ENCODE peak calls at places on chromosomes 13 and 19, in seven cellular contexts. One of them, this sample, is unnamed.

GRCh38 chr19:52665047-52665446 is 26.9 kb upstream of the ZNF83 start:
- DNase-seq in lower leg skin: no peak
- DNase-seq in uterus: no peak
- DNase-seq in H1: no peak
- DNase-seq in breast epithelium: no peak
- DNase-seq in tibial nerve: no peak
- DNase-seq in transverse colon: no peak
- DNase-seq in this sample: no peak

GRCh38 chr13:26965976-26966375 is 205.4 kb upstream of the GPR12 start:
- DNase-seq in transverse colon: no peak
- DNase-seq in H1: no peak
- DNase-seq in uterus: peak
- DNase-seq in lower leg skin: no peak
- DNase-seq in tibial nerve: no peak
- DNase-seq in breast epithelium: no peak
- DNase-seq in this sample: peak

GRCh38 chr13:98842074-98842473 is 89.6 kb upstream of the SLC15A1 start:
- DNase-seq in transverse colon: no peak
- DNase-seq in breast epithelium: no peak
- DNase-seq in lower leg skin: no peak
- DNase-seq in tibial nerve: no peak
- DNase-seq in uterus: no peak
- DNase-seq in H1: no peak
- DNase-seq in this sample: no peak

GRCh38 chr13:97359181-97360057 is 74.5 kb upstream of the RAP2A start:
- DNase-seq in H1: no peak
- DNase-seq in lower leg skin: no peak
- DNase-seq in uterus: peak
- DNase-seq in tibial nerve: peak
- DNase-seq in breast epithelium: peak
- DNase-seq in transverse colon: peak
- DNase-seq in this sample: no peak

GRCh38 chr19:33345163-33345562 is 28.3 kb upstream of the CEBPG start:
- DNase-seq in breast epithelium: no peak
- DNase-seq in transverse colon: no peak
- DNase-seq in H1: no peak
- DNase-seq in uterus: no peak
- DNase-seq in lower leg skin: no peak
- DNase-seq in tibial nerve: no peak
- DNase-seq in this sample: no peak

GRCh38 chr19:17259118-17259780 is 5.3 kb downstream of the USHBP1 start:
- DNase-seq in uterus: no peak
- DNase-seq in breast epithelium: no peak
- DNase-seq in tibial nerve: no peak
- DNase-seq in H1: no peak
- DNase-seq in lower leg skin: no peak
- DNase-seq in transverse colon: no peak
- DNase-seq in this sample: no peak

GRCh38 chr13:66534561-66534960 is 695.6 kb downstream of the PCDH9 start:
- DNase-seq in uterus: no peak
- DNase-seq in tibial nerve: no peak
- DNase-seq in breast epithelium: no peak
- DNase-seq in transverse colon: no peak
- DNase-seq in H1: no peak
- DNase-seq in lower leg skin: no peak
- DNase-seq in this sample: no peak

GRCh38 chr13:110388141-110388943 is 81.3 kb downstream of the COL4A2 start:
- DNase-seq in tibial nerve: no peak
- DNase-seq in breast epithelium: peak
- DNase-seq in uterus: peak
- DNase-seq in H1: no peak
- DNase-seq in lower leg skin: peak
- DNase-seq in transverse colon: peak
- DNase-seq in this sample: no peak

GRCh38 chr13:21813844-21814243 is 143.0 kb downstream of the FGF9 start:
- DNase-seq in breast epithelium: no peak
- DNase-seq in transverse colon: no peak
- DNase-seq in tibial nerve: no peak
- DNase-seq in uterus: no peak
- DNase-seq in lower leg skin: no peak
- DNase-seq in H1: no peak
- DNase-seq in this sample: no peak
- TF ChIP-seq POLR2A in breast epithelium: no peak
- TF ChIP-seq POLR2A in transverse colon: no peak
- TF ChIP-seq POLR2A in tibial nerve: no peak
- TF ChIP-seq POLR2A in uterus: no peak
- TF ChIP-seq POLR2A in lower leg skin: no peak
- TF ChIP-seq POLR2A in H1: no peak
- TF ChIP-seq POLR2A in this sample: no peak

GRCh38 chr13:31160857-31161582 is 684 bp downstream of the HSPH1 start:
- DNase-seq in tibial nerve: peak
- DNase-seq in uterus: peak
- DNase-seq in transverse colon: peak
- DNase-seq in breast epithelium: peak
- DNase-seq in H1: no peak
- DNase-seq in lower leg skin: peak
- DNase-seq in this sample: peak
- TF ChIP-seq POLR2A in tibial nerve: peak
- TF ChIP-seq POLR2A in uterus: peak
- TF ChIP-seq POLR2A in transverse colon: peak
- TF ChIP-seq POLR2A in breast epithelium: no peak
- TF ChIP-seq POLR2A in H1: no peak
- TF ChIP-seq POLR2A in lower leg skin: no peak
- TF ChIP-seq POLR2A in this sample: no peak

GRCh38 chr19:18419699-18420460 is 682 bp downstream of the SSBP4 start:
- DNase-seq in tibial nerve: no peak
- DNase-seq in lower leg skin: no peak
- DNase-seq in breast epithelium: no peak
- DNase-seq in H1: no peak
- DNase-seq in uterus: no peak
- DNase-seq in transverse colon: peak
- DNase-seq in this sample: no peak

GRCh38 chr19:18418725-18419194 is 438 bp upstream of the SSBP4 start:
- DNase-seq in lower leg skin: peak
- DNase-seq in breast epithelium: no peak
- DNase-seq in H1: no peak
- DNase-seq in transverse colon: peak
- DNase-seq in uterus: no peak
- DNase-seq in tibial nerve: no peak
- DNase-seq in this sample: no peak

GRCh38 chr19:18420931-18421330 is 1.7 kb downstream of the SSBP4 start:
- DNase-seq in breast epithelium: no peak
- DNase-seq in transverse colon: no peak
- DNase-seq in H1: no peak
- DNase-seq in lower leg skin: no peak
- DNase-seq in uterus: no peak
- DNase-seq in tibial nerve: no peak
- DNase-seq in this sample: no peak

GRCh38 chr19:18418034-18418724 is 1.0 kb upstream of the SSBP4 start:
- DNase-seq in breast epithelium: no peak
- DNase-seq in tibial nerve: no peak
- DNase-seq in transverse colon: no peak
- DNase-seq in uterus: peak
- DNase-seq in lower leg skin: no peak
- DNase-seq in H1: no peak
- DNase-seq in this sample: peak

GRCh38 chr19:18419195-18419698 is at the start of gene SSBP4:
- DNase-seq in H1: no peak
- DNase-seq in lower leg skin: no peak
- DNase-seq in breast epithelium: no peak
- DNase-seq in uterus: peak
- DNase-seq in tibial nerve: peak
- DNase-seq in transverse colon: peak
- DNase-seq in this sample: peak
- TF ChIP-seq POLR2A in H1: no peak
- TF ChIP-seq POLR2A in lower leg skin: no peak
- TF ChIP-seq POLR2A in breast epithelium: no peak
- TF ChIP-seq POLR2A in uterus: peak
- TF ChIP-seq POLR2A in tibial nerve: peak
- TF ChIP-seq POLR2A in transverse colon: no peak
- TF ChIP-seq POLR2A in this sample: peak

GRCh38 chr19:16098416-16098768 is 13.3 kb upstream of the RAB8A start:
- DNase-seq in transverse colon: no peak
- DNase-seq in lower leg skin: no peak
- DNase-seq in tibial nerve: no peak
- DNase-seq in breast epithelium: no peak
- DNase-seq in uterus: no peak
- DNase-seq in H1: no peak
- DNase-seq in this sample: no peak

GRCh38 chr19:16096281-16096855 is 15.3 kb upstream of the RAB8A start:
- DNase-seq in transverse colon: no peak
- DNase-seq in uterus: no peak
- DNase-seq in tibial nerve: no peak
- DNase-seq in breast epithelium: no peak
- DNase-seq in lower leg skin: no peak
- DNase-seq in H1: no peak
- DNase-seq in this sample: no peak

GRCh38 chr19:16098821-16099220 is 12.9 kb upstream of the RAB8A start:
- DNase-seq in transverse colon: no peak
- DNase-seq in H1: no peak
- DNase-seq in breast epithelium: no peak
- DNase-seq in tibial nerve: no peak
- DNase-seq in lower leg skin: no peak
- DNase-seq in uterus: no peak
- DNase-seq in this sample: no peak

GRCh38 chr19:16104722-16105121 is 7.0 kb upstream of the RAB8A start:
- DNase-seq in transverse colon: no peak
- DNase-seq in lower leg skin: no peak
- DNase-seq in uterus: no peak
- DNase-seq in tibial nerve: no peak
- DNase-seq in breast epithelium: no peak
- DNase-seq in H1: no peak
- DNase-seq in this sample: no peak

GRCh38 chr19:16100524-16100923 is 11.2 kb upstream of the RAB8A start:
- DNase-seq in uterus: no peak
- DNase-seq in breast epithelium: no peak
- DNase-seq in transverse colon: no peak
- DNase-seq in H1: no peak
- DNase-seq in lower leg skin: no peak
- DNase-seq in tibial nerve: no peak
- DNase-seq in this sample: no peak
- TF ChIP-seq POLR2A in uterus: no peak
- TF ChIP-seq POLR2A in breast epithelium: no peak
- TF ChIP-seq POLR2A in transverse colon: no peak
- TF ChIP-seq POLR2A in H1: no peak
- TF ChIP-seq POLR2A in lower leg skin: no peak
- TF ChIP-seq POLR2A in tibial nerve: no peak
- TF ChIP-seq POLR2A in this sample: no peak